ENCODE peak calls at places on chromosomes 6 and 20, in six cellular contexts. Q is gastrocnemius medialis; F is IMR-90; T is CD8-positive, alpha-beta memory T cell; G is adrenal gland; H is effector memory CD4-positive, alpha-beta T cell. E is an unnamed sample.

GRCh38 chr6:121847806-121848522 is 412.5 kb downstream of the GJA1 start:
- DNase-seq in G (no peak), F (no peak), H (no peak), Q (no peak), T (no peak), E (no peak)

GRCh38 chr6:82248233-82248735 is 740 bp upstream of the IBTK start:
- DNase-seq in Q (no peak), G (no peak), T (no peak), F (peak; percentile 65), H (no peak), E (no peak)

GRCh38 chr20:50587291-50587961 is 77.2 kb downstream of the PTPN1 start:
- DNase-seq in G (no peak), Q (no peak), H (no peak), F (no peak), T (no peak), E (no peak)

GRCh38 chr6:158031445-158032353 is 50.0 kb downstream of the SYNJ2 start:
- DNase-seq in T (peak; percentile 28), Q (no peak), F (peak; percentile 89), G (peak; percentile 82), H (peak; percentile 11), E (peak; percentile 73)

GRCh38 chr6:25404693-25405169 is 125.6 kb downstream of the CARMIL1 start:
- DNase-seq in H (peak; percentile 9), G (no peak), F (no peak), Q (no peak), T (no peak), E (no peak)

GRCh38 chr6:113672691-113673149 is 184.4 kb upstream of the MARCKS start:
- DNase-seq in T (no peak), Q (no peak), H (no peak), F (peak; percentile 37), G (peak; percentile 67), E (no peak)

GRCh38 chr6:54112171-54112650 is 968 bp downstream of the MLIP start:
- DNase-seq in G (no peak), T (no peak), F (no peak), H (no peak), Q (no peak), E (no peak)

GRCh38 chr6:1789092-1789491 is 179.4 kb downstream of the FOXC1 start:
- DNase-seq in Q (no peak), G (no peak), H (no peak), T (no peak), F (peak; percentile 65), E (no peak)

GRCh38 chr6:123745877-123746276 is 57.8 kb upstream of the NKAIN2 start:
- DNase-seq in T (no peak), Q (no peak), G (no peak), H (no peak), F (peak; percentile 5), E (no peak)

GRCh38 chr6:114085206-114085605 is 114.3 kb upstream of the HDAC2 start:
- DNase-seq in G (no peak), F (peak; percentile 28), H (no peak), T (no peak), Q (no peak), E (peak; percentile 56)

GRCh38 chr6:17336425-17336824 is 55.3 kb downstream of the RBM24 start:
- DNase-seq in H (no peak), T (no peak), F (peak; percentile 96), Q (no peak), G (no peak), E (peak; percentile 62)

GRCh38 chr6:9139762-9140161 is 704.4 kb upstream of the SLC35B3 start:
- DNase-seq in T (no peak), Q (no peak), F (peak; percentile 88), H (no peak), G (peak; percentile 67), E (no peak)

GRCh38 chr20:63163596-63164560 is 52.1 kb downstream of the YTHDF1 start:
- DNase-seq in H (no peak), T (no peak), G (no peak), Q (no peak), F (no peak), E (no peak)

GRCh38 chr6:626236-626635 is 30.7 kb downstream of the HUS1B start:
- DNase-seq in F (peak; percentile 82), H (no peak), G (no peak), T (no peak), Q (peak; percentile 12), E (peak; percentile 89)

GRCh38 chr6:145963216-145964068 is 716 bp downstream of the SHPRH start:
- DNase-seq in F (peak; percentile 43), H (peak; percentile 8), G (peak; percentile 77), Q (no peak), T (peak; percentile 22), E (peak; percentile 55)

GRCh38 chr6:29631860-29632731 is 887 bp downstream of the GABBR1 start:
- DNase-seq in G (peak; percentile 77), F (peak; percentile 55), Q (peak; percentile 12), H (peak; percentile 58), T (peak; percentile 62), E (peak; percentile 67)

GRCh38 chr20:61891916-61892649 is 173.6 kb downstream of the TAF4 start:
- DNase-seq in G (no peak), H (no peak), T (no peak), F (no peak), Q (no peak), E (no peak)

GRCh38 chr20:24350923-24351368 is 118.5 kb upstream of the SYNDIG1 start:
- DNase-seq in F (no peak), G (no peak), Q (no peak), H (no peak), T (no peak), E (no peak)

GRCh38 chr6:133973109-133973971 is 20.3 kb downstream of the TBPL1 start:
- DNase-seq in H (no peak), G (no peak), Q (no peak), F (peak; percentile 72), T (no peak), E (peak; percentile 57)

DNA sequence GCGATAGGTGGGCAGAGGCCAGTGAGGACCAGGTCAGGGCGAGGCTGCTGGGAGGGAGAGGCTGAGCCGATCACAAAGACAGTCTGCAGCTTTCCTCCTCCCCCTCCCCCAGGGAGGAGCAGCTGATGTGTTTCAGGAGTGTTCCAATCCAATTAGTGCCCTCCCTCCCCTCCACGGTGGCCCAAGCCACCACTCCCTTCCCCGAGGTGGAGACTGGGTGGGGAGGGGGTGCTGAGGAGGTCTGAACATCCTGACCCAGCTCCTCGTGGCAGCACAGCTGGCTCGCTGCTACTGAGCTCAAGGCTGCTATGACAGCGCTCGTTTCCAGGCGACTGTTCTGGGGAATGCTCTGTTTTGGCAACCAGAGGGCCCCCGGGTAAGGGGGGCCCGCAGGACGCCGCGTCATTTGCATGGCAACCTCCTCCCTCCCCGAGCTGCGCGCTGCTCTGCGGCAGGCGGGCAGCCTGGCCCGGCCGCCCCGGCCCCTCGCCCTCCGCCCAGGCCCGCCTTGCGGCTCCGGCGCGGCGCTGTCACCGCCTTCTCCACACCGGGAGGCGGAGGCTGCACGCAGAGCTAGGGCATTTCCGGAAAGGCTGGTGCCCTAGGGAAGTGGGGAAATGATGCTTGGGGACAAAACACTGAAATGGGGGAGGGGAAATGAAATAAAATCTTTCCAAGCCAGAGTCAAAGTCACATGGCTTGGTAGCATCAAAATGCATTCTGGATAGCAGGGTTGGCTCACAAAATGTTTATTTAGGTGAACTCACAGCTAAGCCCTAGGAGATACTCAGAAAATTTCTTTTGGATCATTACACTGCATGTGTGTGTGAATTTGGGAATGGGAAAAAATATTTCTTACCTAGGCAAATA is 67.4 kb upstream of the PIM1 start:
- DNase-seq in T (peak; percentile 52), H (peak; percentile 75), Q (peak; percentile 81), G (peak; percentile 98), F (peak; percentile 88), E (peak; percentile 91)
- H3K4me3 ChIP-seq in T (peak overlapping the region; percentile 66), H (peak overlapping the region; percentile 47), Q (peak overlapping the region; percentile 46), G (peak overlapping the region; percentile 52), F (peak overlapping the region; percentile 39), E (peak overlapping the region; percentile 32)

GRCh38 chr20:41006126-41006935 is 22.3 kb upstream of the TOP1 start:
- DNase-seq in G (no peak), Q (no peak), T (no peak), F (no peak), H (no peak), E (no peak)

GRCh38 chr20:41009960-41010359 is 18.7 kb upstream of the TOP1 start:
- DNase-seq in H (no peak), G (no peak), F (peak; percentile 69), Q (no peak), T (no peak), E (no peak)

GRCh38 chr20:41004561-41005360 is 23.9 kb upstream of the TOP1 start:
- DNase-seq in F (peak; percentile 44), G (no peak), T (no peak), Q (peak; percentile 70), H (no peak), E (no peak)

GRCh38 chr20:41005361-41005729 is 23.3 kb upstream of the TOP1 start:
- DNase-seq in F (peak; percentile 98), H (no peak), G (peak; percentile 95), Q (peak; percentile 68), T (no peak), E (peak; percentile 78)

DNA sequence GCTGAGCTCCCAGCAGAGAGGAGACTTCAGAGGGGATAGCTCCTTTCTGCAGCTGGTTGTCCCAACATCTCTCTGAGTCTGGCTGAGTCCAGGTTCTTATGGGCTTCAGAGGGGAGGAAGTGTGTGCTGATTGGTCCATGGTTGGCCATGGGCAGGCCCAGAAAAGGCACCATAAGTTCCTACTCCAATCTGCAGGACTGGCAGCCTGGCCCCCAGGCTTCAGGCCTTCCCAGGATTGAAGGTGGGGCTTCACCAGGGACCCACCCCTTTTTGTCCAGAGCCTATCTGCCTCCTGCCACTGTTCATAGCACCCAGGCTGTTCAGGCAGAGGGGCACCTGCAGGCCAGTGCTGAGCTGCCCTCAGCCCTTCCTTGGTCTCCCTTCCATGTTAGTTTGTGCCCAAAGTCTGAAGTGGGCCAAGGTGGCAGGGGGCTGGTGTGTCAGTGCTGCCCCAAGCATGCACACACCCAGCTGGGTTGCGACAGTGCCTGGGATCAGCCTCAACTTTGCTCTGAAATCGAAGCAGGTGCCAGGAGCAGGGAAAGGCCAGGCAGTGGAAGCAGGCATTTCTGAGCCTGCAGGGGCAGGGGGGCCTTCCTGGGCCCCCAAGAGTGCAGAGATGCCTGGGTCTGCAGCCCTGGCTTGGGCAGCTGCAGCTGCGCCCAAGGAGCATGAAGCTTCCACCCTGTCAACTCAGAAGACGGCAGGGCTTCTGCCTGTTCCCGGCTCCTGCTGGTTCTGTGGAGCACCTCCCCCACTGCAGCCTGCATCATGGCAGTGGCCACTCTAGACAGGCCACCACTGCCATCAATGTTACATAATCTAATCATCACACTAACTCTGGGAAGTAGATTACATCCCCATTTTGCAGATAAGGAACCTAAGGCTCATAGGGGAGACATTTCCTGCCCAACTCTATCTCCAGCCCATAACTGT is 21.4 kb upstream of the TOP1 start:
- DNase-seq in G (peak; percentile 43), H (no peak), T (no peak), F (no peak), Q (no peak), E (no peak)
- H3K4me1 ChIP-seq in G (peaks cover 20% of the 10 kb centered on the region), H (peaks cover 7% of the 10 kb centered on the region), T (peaks cover 26% of the 10 kb centered on the region), F (peaks cover 28% of the 10 kb centered on the region), Q (peaks cover 28% of the 10 kb centered on the region), E (peaks cover 72% of the 10 kb centered on the region)

GRCh38 chr6:35409245-35409644 is 42.9 kb upstream of the FANCE start:
- DNase-seq in G (no peak), H (no peak), T (no peak), Q (no peak), F (no peak), E (no peak)
- H3K27ac ChIP-seq in G (no peak overlapping the region), H (no peak overlapping the region), T (no peak overlapping the region), Q (no peak overlapping the region), F (no peak overlapping the region), E (no peak overlapping the region)

GRCh38 chr20:39800548-39800947 is 838.4 kb downstream of the DHX35 start:
- DNase-seq in F (peak; percentile 63), G (peak; percentile 91), Q (peak; percentile 3), H (no peak), T (no peak), E (no peak)
- H3K4me3 ChIP-seq in F (no peak overlapping the region), G (no peak overlapping the region), Q (no peak overlapping the region), H (no peak overlapping the region), T (no peak overlapping the region), E (no peak overlapping the region)

GRCh38 chr6:167401525-167402194 is 76.8 kb downstream of the TTLL2 start:
- DNase-seq in T (no peak), F (no peak), G (no peak), H (no peak), Q (no peak), E (no peak)
- H3K4me1 ChIP-seq in T (no peaks in the 10 kb centered on the region), F (no peaks in the 10 kb centered on the region), G (no peaks in the 10 kb centered on the region), H (no peaks in the 10 kb centered on the region), Q (no peaks in the 10 kb centered on the region), E (no peaks in the 10 kb centered on the region)

E was measured in SJSA1.